ENCODE peak calls at places on chromosomes 2 and 18, in six cellular contexts. G is activated effector memory CD4-positive, alpha-beta T cell treated with anti-CD3 and anti-CD28 coated beads, Interleukin-2, amount 50 U/mL, for 16 hours; W is HuH-7; R is LHCN-M2; X is fibroblast of the conjunctiva; H is dorsolateral prefrontal cortex. D is an unnamed sample.

GRCh38 chr2:54228945-54229344 is 27.1 kb downstream of the TSPYL6 start:
- DNase-seq in G (no peak), W (no peak), R (no peak), X (no peak), H (no peak), D (no peak)

GRCh38 chr2:1407950-1408695 is 5.1 kb upstream of the TPO start:
- DNase-seq in G (no peak), W (no peak), R (no peak), X (no peak), H (no peak), D (no peak)

GRCh38 chr18:48947583-48947982 is 3.2 kb downstream of the SMAD7 start:
- DNase-seq in G (no peak), W (no peak), R (peak; percentile 43), X (no peak), H (peak; percentile 67), D (no peak)

GRCh38 chr2:240946654-240947053 is 40.5 kb downstream of the CROCC2 start:
- DNase-seq in G (peak; percentile 46), W (no peak), R (peak; percentile 16), X (no peak), H (no peak), D (no peak)

GRCh38 chr18:48800877-48801727 is 149.7 kb downstream of the SMAD7 start:
- DNase-seq in G (peak; percentile 59), W (no peak), R (no peak), X (no peak), H (no peak), D (no peak)

GRCh38 chr2:69559696-69560482 is 83.7 kb downstream of the AAK1 start:
- DNase-seq in G (no peak), W (peak; percentile 56), R (peak; percentile 63), X (peak; percentile 56), H (no peak), D (no peak)

GRCh38 chr18:55189972-55190371 is 230.7 kb upstream of the CCDC68 start:
- DNase-seq in G (no peak), W (peak; percentile 17), R (no peak), X (no peak), H (no peak), D (no peak)

GRCh38 chr2:73852020-73852419 is 23.3 kb downstream of the STAMBP start:
- DNase-seq in G (no peak), W (no peak), R (peak; percentile 87), X (peak; percentile 20), H (no peak), D (no peak)

GRCh38 chr18:63320690-63321265 is 1.2 kb upstream of the BCL2 start:
- DNase-seq in G (peak; percentile 78), W (no peak), R (peak; percentile 27), X (no peak), H (no peak), D (peak; percentile 55)

GRCh38 chr2:7795358-7796199 is 878.4 kb downstream of the RNF144A start:
- DNase-seq in G (no peak), W (no peak), R (no peak), X (no peak), H (no peak), D (no peak)

GRCh38 chr2:127426501-127427354 is 8.5 kb downstream of the PROC start:
- DNase-seq in G (no peak), W (no peak), R (no peak), X (no peak), H (no peak), D (no peak)

GRCh38 chr18:57942493-57942892 is 101.5 kb upstream of the NEDD4L start:
- DNase-seq in G (no peak), W (no peak), R (no peak), X (no peak), H (no peak), D (no peak)